ENCODE peak calls at places on chromosome 20, in four cellular contexts. One of them, this sample, is unnamed.

GRCh38 chr20:24832518-24832917 is 116.6 kb upstream of the CST7 start:
- DNase-seq in aorta: no peak
- DNase-seq in tibial artery: no peak
- DNase-seq in lung: no peak
- DNase-seq in this sample: no peak

GRCh38 chr20:52200870-52201269 is 9.3 kb upstream of the ZFP64 start:
- DNase-seq in aorta: no peak
- DNase-seq in tibial artery: no peak
- DNase-seq in lung: no peak
- DNase-seq in this sample: no peak

GRCh38 chr20:56540415-56540814 is 7.4 kb downstream of the FAM209B start:
- DNase-seq in aorta: no peak
- DNase-seq in tibial artery: no peak
- DNase-seq in lung: no peak
- DNase-seq in this sample: no peak

GRCh38 chr20:58980711-58981563 is at the start of gene NELFCD:
- DNase-seq in aorta: peak
- DNase-seq in tibial artery: peak
- DNase-seq in lung: peak
- DNase-seq in this sample: peak

GRCh38 chr20:43040427-43040826 is 149.3 kb downstream of the PTPRT start:
- DNase-seq in aorta: no peak
- DNase-seq in tibial artery: no peak
- DNase-seq in lung: no peak
- DNase-seq in this sample: no peak

GRCh38 chr20:63312690-63313348 is 19.8 kb downstream of the COL20A1 start:
- DNase-seq in aorta: no peak
- DNase-seq in tibial artery: no peak
- DNase-seq in lung: peak
- DNase-seq in this sample: peak

GRCh38 chr20:37193226-37193625 is 13.9 kb upstream of the MROH8 start:
- DNase-seq in aorta: no peak
- DNase-seq in tibial artery: no peak
- DNase-seq in lung: no peak
- DNase-seq in this sample: no peak

GRCh38 chr20:34753706-34754461 is 49.7 kb downstream of the TP53INP2 start:
- DNase-seq in aorta: no peak
- DNase-seq in tibial artery: no peak
- DNase-seq in lung: no peak
- DNase-seq in this sample: no peak

GRCh38 chr20:13420625-13421024 is 199.6 kb downstream of the ISM1 start:
- DNase-seq in aorta: no peak
- DNase-seq in tibial artery: no peak
- DNase-seq in lung: no peak
- DNase-seq in this sample: no peak

GRCh38 chr20:10508468-10509251 is 73.6 kb downstream of the SLX4IP start:
- DNase-seq in aorta: no peak
- DNase-seq in tibial artery: peak
- DNase-seq in lung: no peak
- DNase-seq in this sample: no peak

GRCh38 chr20:40706977-40707582 is 18.0 kb upstream of the MAFB start:
- DNase-seq in aorta: no peak
- DNase-seq in tibial artery: no peak
- DNase-seq in lung: no peak
- DNase-seq in this sample: no peak

GRCh38 chr20:53642196-53643030 is 48.8 kb upstream of the ZNF217 start:
- DNase-seq in aorta: no peak
- DNase-seq in tibial artery: no peak
- DNase-seq in lung: no peak
- DNase-seq in this sample: no peak

GRCh38 chr20:53080969-53081871 is 109.1 kb downstream of the TSHZ2 start:
- DNase-seq in aorta: no peak
- DNase-seq in tibial artery: no peak
- DNase-seq in lung: peak
- DNase-seq in this sample: no peak

GRCh38 chr20:32980131-32980941 is 23.9 kb downstream of the SUN5 start:
- DNase-seq in aorta: no peak
- DNase-seq in tibial artery: peak
- DNase-seq in lung: no peak
- DNase-seq in this sample: no peak

GRCh38 chr20:49282584-49283171 is 4.8 kb upstream of the ZNFX1 start:
- DNase-seq in aorta: no peak
- DNase-seq in tibial artery: no peak
- DNase-seq in lung: no peak
- DNase-seq in this sample: no peak

GRCh38 chr20:34859826-34860545 is 12.7 kb downstream of the GGT7 start:
- DNase-seq in aorta: no peak
- DNase-seq in tibial artery: no peak
- DNase-seq in lung: no peak
- DNase-seq in this sample: no peak

GRCh38 chr20:10573273-10573950 is 100.4 kb downstream of the JAG1 start:
- DNase-seq in aorta: no peak
- DNase-seq in tibial artery: no peak
- DNase-seq in lung: no peak
- DNase-seq in this sample: no peak

GRCh38 chr20:33348136-33348937 is 53.0 kb downstream of the CDK5RAP1 start:
- DNase-seq in aorta: peak
- DNase-seq in tibial artery: no peak
- DNase-seq in lung: no peak
- DNase-seq in this sample: no peak

GRCh38 chr20:49132995-49133451 is 55.1 kb downstream of the STAU1 start:
- DNase-seq in aorta: no peak
- DNase-seq in tibial artery: no peak
- DNase-seq in lung: no peak
- DNase-seq in this sample: no peak

GRCh38 chr20:52601295-52601971 is 370.7 kb upstream of the TSHZ2 start:
- DNase-seq in aorta: no peak
- DNase-seq in tibial artery: no peak
- DNase-seq in lung: no peak
- DNase-seq in this sample: no peak

GRCh38 chr20:4649941-4650681 is 71.6 kb upstream of the PRND start:
- DNase-seq in aorta: no peak
- DNase-seq in tibial artery: no peak
- DNase-seq in lung: no peak
- DNase-seq in this sample: no peak

GRCh38 chr20:13320702-13321101 is 99.6 kb downstream of the ISM1 start:
- DNase-seq in aorta: no peak
- DNase-seq in tibial artery: no peak
- DNase-seq in lung: no peak
- DNase-seq in this sample: no peak

GRCh38 chr20:51220293-51220706 is 197.4 kb upstream of the KCNG1 start:
- DNase-seq in aorta: peak
- DNase-seq in tibial artery: no peak
- DNase-seq in lung: no peak
- DNase-seq in this sample: peak

GRCh38 chr20:50267041-50267865 is 76.6 kb downstream of the CEBPB start:
- DNase-seq in aorta: no peak
- DNase-seq in tibial artery: peak
- DNase-seq in lung: peak
- DNase-seq in this sample: peak

GRCh38 chr20:63500151-63500901 is 1.4 kb upstream of the EEF1A2 start:
- DNase-seq in aorta: peak
- DNase-seq in tibial artery: no peak
- DNase-seq in lung: no peak
- DNase-seq in this sample: peak

GRCh38 chr20:4026093-4026601 is 10.8 kb upstream of the RNF24 start:
- DNase-seq in aorta: no peak
- DNase-seq in tibial artery: no peak
- DNase-seq in lung: no peak
- DNase-seq in this sample: no peak

GRCh38 chr20:6665621-6666345 is 101.7 kb upstream of the BMP2 start:
- DNase-seq in aorta: no peak
- DNase-seq in tibial artery: no peak
- DNase-seq in lung: no peak
- DNase-seq in this sample: no peak

GRCh38 chr20:45921618-45922189 is 9.7 kb upstream of the PLTP start:
- DNase-seq in aorta: no peak
- DNase-seq in tibial artery: no peak
- DNase-seq in lung: no peak
- DNase-seq in this sample: no peak

GRCh38 chr20:50049442-50050026 is 63.4 kb downstream of the UBE2V1 start:
- DNase-seq in aorta: no peak
- DNase-seq in tibial artery: no peak
- DNase-seq in lung: no peak
- DNase-seq in this sample: no peak

GRCh38 chr20:40962733-40963504 is 65.7 kb upstream of the TOP1 start:
- DNase-seq in aorta: peak
- DNase-seq in tibial artery: peak
- DNase-seq in lung: peak
- DNase-seq in this sample: peak

GRCh38 chr20:2751868-2752630 is 48.4 kb downstream of the CPXM1 start:
- DNase-seq in aorta: no peak
- DNase-seq in tibial artery: no peak
- DNase-seq in lung: no peak
- DNase-seq in this sample: no peak

GRCh38 chr20:48332555-48332954 is 495.2 kb downstream of the PREX1 start:
- DNase-seq in aorta: no peak
- DNase-seq in tibial artery: no peak
- DNase-seq in lung: no peak
- DNase-seq in this sample: no peak

GRCh38 chr20:49281059-49281912 is 3.4 kb upstream of the ZNFX1 start:
- DNase-seq in aorta: no peak
- DNase-seq in tibial artery: no peak
- DNase-seq in lung: no peak
- DNase-seq in this sample: no peak

GRCh38 chr20:7470912-7471311 is 469.3 kb downstream of the HAO1 start:
- DNase-seq in aorta: no peak
- DNase-seq in tibial artery: no peak
- DNase-seq in lung: no peak
- DNase-seq in this sample: no peak

GRCh38 chr20:40689100-40689942 is at the start of gene MAFB:
- DNase-seq in aorta: peak
- DNase-seq in tibial artery: peak
- DNase-seq in lung: peak
- DNase-seq in this sample: peak

GRCh38 chr20:34443546-34443945 is 72.7 kb upstream of the DYNLRB1 start:
- DNase-seq in aorta: no peak
- DNase-seq in tibial artery: no peak
- DNase-seq in lung: no peak
- DNase-seq in this sample: no peak

GRCh38 chr20:57707849-57708693 is 1.7 kb downstream of the PMEPA1 start:
- DNase-seq in aorta: no peak
- DNase-seq in tibial artery: peak
- DNase-seq in lung: no peak
- DNase-seq in this sample: no peak
- H3K4me3 ChIP-seq in aorta: peak
- H3K4me3 ChIP-seq in tibial artery: peak
- H3K4me3 ChIP-seq in lung: peak
- H3K4me3 ChIP-seq in this sample: peak

DNA sequence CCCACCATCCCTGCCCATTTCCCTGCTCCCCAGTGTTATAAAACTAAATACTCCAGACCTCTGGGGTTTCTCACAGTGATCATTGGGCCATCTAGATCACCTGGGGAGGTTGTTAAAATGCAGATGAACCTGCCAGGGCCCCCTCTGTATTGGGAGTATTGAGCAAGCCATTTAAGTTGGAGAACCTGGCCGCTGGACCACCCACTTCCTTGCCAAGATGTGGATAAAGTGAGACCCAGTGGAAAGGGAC is 1.5 kb downstream of the ID1 start:
- DNase-seq in aorta: no peak
- DNase-seq in tibial artery: no peak
- DNase-seq in lung: no peak
- DNase-seq in this sample: no peak
- H3K4me3 ChIP-seq in aorta: peak
- H3K4me3 ChIP-seq in tibial artery: peak
- H3K4me3 ChIP-seq in lung: peak
- H3K4me3 ChIP-seq in this sample: peak

DNA sequence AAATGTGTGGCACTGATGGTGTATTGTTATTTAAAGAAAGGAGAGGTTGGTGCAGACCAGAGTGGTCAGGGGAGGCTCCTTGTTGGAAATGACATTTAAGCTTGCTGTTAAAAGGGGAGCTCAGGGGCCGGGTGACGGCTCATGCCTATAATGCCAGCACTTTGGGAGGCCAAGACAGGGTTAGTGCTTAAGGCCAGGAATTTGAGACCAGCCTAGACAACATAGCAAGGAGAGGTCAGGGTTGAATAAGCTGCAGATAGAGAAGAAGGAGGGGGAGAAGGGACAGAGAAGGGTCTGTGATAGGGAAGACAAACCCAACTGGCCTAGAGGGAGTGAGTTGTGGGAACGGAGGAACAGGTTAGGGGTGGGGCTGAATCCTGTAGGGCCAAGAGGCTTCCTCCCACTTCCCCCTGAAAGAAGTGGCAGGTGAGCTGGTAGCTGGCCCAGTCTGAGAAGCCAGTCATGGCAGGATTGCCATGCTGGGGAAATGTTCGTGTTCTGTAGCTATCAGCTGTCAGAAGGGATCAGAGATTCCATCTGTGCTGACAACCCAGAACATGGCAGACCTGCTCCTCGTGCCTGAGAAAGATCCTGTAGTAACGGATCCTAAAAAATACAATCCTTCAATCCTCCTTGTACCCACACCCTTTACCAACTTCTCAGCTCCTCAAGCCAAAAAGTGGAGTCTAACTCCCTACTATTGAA is 42.8 kb downstream of the BANF2 start:
- DNase-seq in aorta: no peak
- DNase-seq in tibial artery: no peak
- DNase-seq in lung: no peak
- DNase-seq in this sample: no peak
- H3K4me3 ChIP-seq in aorta: no peak
- H3K4me3 ChIP-seq in tibial artery: no peak
- H3K4me3 ChIP-seq in lung: no peak
- H3K4me3 ChIP-seq in this sample: no peak

DNA sequence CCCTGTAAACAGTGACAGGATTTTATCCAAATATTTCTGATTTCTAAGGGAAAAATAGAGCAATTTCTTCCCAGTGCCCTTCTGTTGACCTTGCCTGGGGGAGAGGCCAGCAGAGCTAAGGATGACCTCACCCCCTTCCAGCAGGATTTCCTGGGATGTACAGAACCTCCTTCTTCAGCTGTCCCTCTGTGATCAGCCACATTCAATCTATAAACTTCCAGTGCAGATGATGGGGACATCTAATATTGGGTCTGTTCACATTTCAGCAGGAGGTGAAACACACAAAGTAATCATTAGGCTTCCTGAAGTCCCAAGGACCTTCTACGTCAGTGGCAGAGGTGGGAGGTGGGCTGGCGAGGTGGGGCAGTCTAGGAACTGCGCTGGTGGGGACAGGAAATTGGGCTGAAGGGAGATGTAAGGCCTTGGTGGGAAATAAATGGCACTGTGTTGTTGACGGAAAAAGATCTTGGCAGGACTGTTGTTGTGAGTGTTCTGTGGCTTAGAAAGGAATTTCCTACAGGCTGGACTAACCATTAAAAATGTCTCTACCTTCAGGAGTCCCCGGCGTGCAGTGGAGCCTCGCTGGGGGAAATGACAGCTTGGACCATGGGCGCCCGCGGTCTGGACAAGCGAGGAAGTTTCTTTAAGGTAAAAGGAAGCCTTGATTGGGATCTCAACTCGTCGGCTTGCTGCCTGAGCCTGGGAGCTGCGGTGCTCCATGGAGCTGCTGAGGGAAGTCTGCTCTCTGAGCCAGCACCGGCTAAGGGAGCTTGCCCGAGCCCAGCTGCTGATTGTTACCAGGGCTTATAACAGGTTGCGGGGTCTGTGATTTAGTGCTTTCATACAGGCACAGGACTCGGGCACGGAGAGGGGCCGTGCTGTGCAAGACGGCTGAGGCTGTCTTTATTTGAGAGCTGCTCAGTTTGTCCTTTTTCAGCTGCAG is 127.9 kb upstream of the NAA20 start:
- DNase-seq in aorta: peak
- DNase-seq in tibial artery: peak
- DNase-seq in lung: no peak
- DNase-seq in this sample: peak
- H3K4me3 ChIP-seq in aorta: peak
- H3K4me3 ChIP-seq in tibial artery: peak
- H3K4me3 ChIP-seq in lung: peak
- H3K4me3 ChIP-seq in this sample: peak